ENCODE peak calls at places on chromosome 10, in eight cellular contexts. V, P, J, R, D, H, Y and S are unnamed samples.

GRCh38 chr10:103748020-103748419 is 107.4 kb downstream of the SH3PXD2A start:
- DNase-seq in V (no peak), P (no peak), J (no peak), R (no peak), D (no peak), H (no peak), Y (no peak), S (no peak)

GRCh38 chr10:52447931-52448353 is 133.9 kb downstream of the DKK1 start:
- DNase-seq in V (no peak), P (no peak), J (no peak), R (no peak), D (no peak), H (peak), Y (peak), S (no peak)

GRCh38 chr10:62577666-62578291 is 203.6 kb downstream of the ZNF365 start:
- DNase-seq in V (no peak), P (no peak), J (peak), R (no peak), D (no peak), H (peak), Y (peak), S (no peak)

GRCh38 chr10:130648807-130649206 is 512.6 kb downstream of the GLRX3 start:
- DNase-seq in V (no peak), P (no peak), J (no peak), R (no peak), D (no peak), H (no peak), Y (no peak), S (no peak)

GRCh38 chr10:100163704-100164621 is 21.9 kb downstream of the ERLIN1 start:
- DNase-seq in V (no peak), P (no peak), J (no peak), R (no peak), D (no peak), H (no peak), Y (peak), S (no peak)

GRCh38 chr10:89241491-89242339 is 9.9 kb downstream of the LIPA start:
- DNase-seq in V (no peak), P (no peak), J (no peak), R (no peak), D (no peak), H (no peak), Y (peak), S (no peak)

GRCh38 chr10:132762267-132762666 is 23.7 kb downstream of the NKX6-2 start:
- DNase-seq in V (no peak), P (no peak), J (no peak), R (no peak), D (no peak), H (peak), Y (no peak), S (no peak)

GRCh38 chr10:7193369-7193768 is 217.5 kb downstream of the SFMBT2 start:
- DNase-seq in V (no peak), P (no peak), J (no peak), R (no peak), D (no peak), H (no peak), Y (no peak), S (no peak)

GRCh38 chr10:87661861-87662785 is 2.4 kb downstream of the PAPSS2 start:
- DNase-seq in V (no peak), P (no peak), J (peak), R (no peak), D (no peak), H (no peak), Y (peak), S (no peak)

GRCh38 chr10:52801951-52802350 is 29.4 kb upstream of the MBL2 start:
- DNase-seq in V (peak), P (no peak), J (peak), R (no peak), D (no peak), H (peak), Y (peak), S (peak)

GRCh38 chr10:122494833-122495232 is 33.5 kb downstream of the HTRA1 start:
- DNase-seq in V (no peak), P (no peak), J (peak), R (peak), D (no peak), H (peak), Y (peak), S (no peak)